ENCODE peak calls at places on chromosome 6, in eight cellular contexts. U is fibroblast of the conjunctiva; X is endothelial cell; J is stimulated activated CD8-positive, alpha-beta memory T cell treated with anti-CD3 and anti-CD28 coated beads, Interleukin-2, amount 100 ng/mL, for 1 hour; L is activated CD8-positive, alpha-beta memory T cell treated with anti-CD3 and anti-CD28 coated beads for 48 hours; W is stimulated activated naive B cell treated with anti-CD40 and anti-IgM and Interleukin-4, amounts not matched to agents 10 μg/mL and 1 μg/mL and 100 μg/mL, for 72 hours; C is suprapubic skin; I is T follicular helper cell. F is an unnamed sample.

GRCh38 chr6:144144996-144145395 is 5.3 kb upstream of the STX11 start:
- DNase-seq in U (no peak), X (no peak), J (no peak), W (no peak), I (no peak), C (no peak), L (no peak), F (no peak)

GRCh38 chr6:32198866-32199265 is 6.4 kb upstream of the GPSM3 start:
- DNase-seq in L (no peak), C (no peak), J (no peak), W (no peak), U (no peak), I (no peak), X (no peak), F (peak)

GRCh38 chr6:137866200-137866913 is 702 bp upstream of the TNFAIP3 start:
- DNase-seq in C (peak), I (no peak), U (no peak), J (no peak), W (no peak), L (no peak), X (no peak), F (no peak)

GRCh38 chr6:45478235-45478634 is 100.5 kb upstream of the SUPT3H start:
- DNase-seq in J (no peak), I (no peak), W (no peak), U (no peak), L (no peak), C (no peak), X (no peak), F (no peak)

GRCh38 chr6:75272145-75272840 is 12.3 kb downstream of the TMEM30A start:
- DNase-seq in J (no peak), L (no peak), I (no peak), C (no peak), U (peak), X (no peak), W (no peak), F (no peak)

GRCh38 chr6:142030115-142030619 is 102.6 kb upstream of the GJE1 start:
- DNase-seq in I (no peak), U (no peak), L (no peak), X (no peak), C (no peak), W (no peak), J (no peak), F (no peak)

GRCh38 chr6:35128496-35128895 is 12.6 kb downstream of the TCP11 start:
- DNase-seq in W (no peak), U (no peak), X (no peak), J (no peak), L (no peak), C (no peak), I (no peak), F (no peak)

GRCh38 chr6:90251295-90251992 is 45.2 kb downstream of the BACH2 start:
- DNase-seq in U (no peak), X (no peak), L (no peak), W (no peak), C (no peak), I (no peak), J (no peak), F (no peak)

GRCh38 chr6:26296857-26297648 is 67.9 kb upstream of the BTN3A2 start:
- DNase-seq in C (no peak), U (no peak), I (no peak), W (no peak), X (no peak), J (no peak), L (no peak), F (no peak)

GRCh38 chr6:163706688-163707087 is 292.2 kb downstream of the QKI start:
- DNase-seq in U (no peak), I (no peak), L (no peak), W (no peak), C (no peak), X (no peak), J (no peak), F (no peak)

GRCh38 chr6:55108469-55109130 is 65.7 kb upstream of the HCRTR2 start:
- DNase-seq in J (no peak), I (no peak), L (no peak), C (no peak), W (no peak), U (no peak), X (no peak), F (no peak)

GRCh38 chr6:70675822-70676221 is 8.1 kb downstream of the SMAP1 start:
- DNase-seq in U (no peak), X (no peak), I (no peak), J (no peak), L (no peak), C (no peak), W (no peak), F (no peak)

GRCh38 chr6:111686249-111686997 is 80.7 kb upstream of the TRAF3IP2 start:
- DNase-seq in X (no peak), L (no peak), U (no peak), J (no peak), W (no peak), I (no peak), C (no peak), F (no peak)

GRCh38 chr6:72286911-72287311 is 335.0 kb upstream of the KCNQ5 start:
- DNase-seq in U (peak), X (no peak), I (no peak), W (no peak), C (no peak), L (no peak), J (no peak), F (no peak)

GRCh38 chr6:68778356-68779020 is 143.4 kb downstream of the ADGRB3 start:
- DNase-seq in X (peak), J (no peak), W (no peak), C (no peak), I (no peak), L (no peak), U (peak), F (no peak)

GRCh38 chr6:42197574-42198362 is 3.0 kb upstream of the GUCA1B start:
- DNase-seq in I (no peak), L (no peak), U (no peak), W (no peak), C (no peak), J (no peak), X (no peak), F (no peak)

GRCh38 chr6:7580537-7580926 is 9.5 kb upstream of the SNRNP48 start:
- DNase-seq in U (no peak), C (no peak), I (no peak), J (no peak), X (no peak), W (no peak), L (no peak), F (no peak)

GRCh38 chr6:132506461-132506860 is 6.5 kb downstream of the STX7 start:
- DNase-seq in W (no peak), C (no peak), I (no peak), U (no peak), L (no peak), X (no peak), J (no peak), F (no peak)

GRCh38 chr6:146819596-146820320 is 221.0 kb downstream of the ADGB start:
- DNase-seq in X (no peak), W (no peak), U (no peak), J (no peak), C (no peak), I (no peak), L (no peak), F (no peak)

GRCh38 chr6:63819831-63820230 is 184.2 kb downstream of the PHF3 start:
- DNase-seq in W (no peak), X (no peak), C (no peak), L (no peak), I (no peak), J (no peak), U (no peak), F (no peak)

GRCh38 chr6:3798211-3798909 is 46.8 kb upstream of the PXDC1 start:
- DNase-seq in U (no peak), C (no peak), W (no peak), J (no peak), I (no peak), L (no peak), X (no peak), F (no peak)

F was measured in cardiac septum.